ENCODE peak calls at places on chromosomes 3 and 15, in nine cellular contexts. One of them, this sample, is unnamed.

GRCh38 chr15:91948001-91948608 is 94.6 kb downstream of the SLCO3A1 start:
- DNase-seq in GM20000: no peak
- DNase-seq in mammary epithelial cell: peak; percentile 95
- DNase-seq in endothelial cell of umbilical vein: no peak
- DNase-seq in AG09309: no peak
- DNase-seq in activated T-cell treated with anti-CD3 and anti-CD28 coated beads for 48 hours: no peak
- DNase-seq in left kidney: peak; percentile 39
- DNase-seq in activated CD8-positive, alpha-beta memory T cell treated with anti-CD3 and anti-CD28 coated beads for 4 hours: no peak
- DNase-seq in fibroblast of the conjunctiva: no peak
- DNase-seq in this sample: peak; percentile 42

GRCh38 chr3:46929324-46929723 is 47.2 kb downstream of the CCDC12 start:
- DNase-seq in GM20000: no peak
- DNase-seq in mammary epithelial cell: no peak
- DNase-seq in endothelial cell of umbilical vein: no peak
- DNase-seq in AG09309: no peak
- DNase-seq in activated T-cell treated with anti-CD3 and anti-CD28 coated beads for 48 hours: no peak
- DNase-seq in left kidney: no peak
- DNase-seq in activated CD8-positive, alpha-beta memory T cell treated with anti-CD3 and anti-CD28 coated beads for 4 hours: no peak
- DNase-seq in fibroblast of the conjunctiva: no peak
- DNase-seq in this sample: peak; percentile 30

GRCh38 chr3:13548696-13549512 is at the start of gene FBLN2:
- DNase-seq in GM20000: peak; percentile 55
- DNase-seq in mammary epithelial cell: no peak
- DNase-seq in endothelial cell of umbilical vein: no peak
- DNase-seq in AG09309: no peak
- DNase-seq in activated T-cell treated with anti-CD3 and anti-CD28 coated beads for 48 hours: peak; percentile 19
- DNase-seq in left kidney: peak; percentile 86
- DNase-seq in activated CD8-positive, alpha-beta memory T cell treated with anti-CD3 and anti-CD28 coated beads for 4 hours: no peak
- DNase-seq in fibroblast of the conjunctiva: no peak
- DNase-seq in this sample: no peak

GRCh38 chr3:99442599-99442998 is 195.8 kb upstream of the COL8A1 start:
- DNase-seq in GM20000: no peak
- DNase-seq in mammary epithelial cell: no peak
- DNase-seq in endothelial cell of umbilical vein: no peak
- DNase-seq in AG09309: no peak
- DNase-seq in activated T-cell treated with anti-CD3 and anti-CD28 coated beads for 48 hours: no peak
- DNase-seq in left kidney: no peak
- DNase-seq in activated CD8-positive, alpha-beta memory T cell treated with anti-CD3 and anti-CD28 coated beads for 4 hours: no peak
- DNase-seq in fibroblast of the conjunctiva: no peak
- DNase-seq in this sample: no peak

GRCh38 chr15:40104296-40104864 is 4.3 kb downstream of the BMF start:
- DNase-seq in GM20000: no peak
- DNase-seq in mammary epithelial cell: no peak
- DNase-seq in endothelial cell of umbilical vein: no peak
- DNase-seq in AG09309: no peak
- DNase-seq in activated T-cell treated with anti-CD3 and anti-CD28 coated beads for 48 hours: no peak
- DNase-seq in left kidney: no peak
- DNase-seq in activated CD8-positive, alpha-beta memory T cell treated with anti-CD3 and anti-CD28 coated beads for 4 hours: no peak
- DNase-seq in fibroblast of the conjunctiva: no peak
- DNase-seq in this sample: no peak

GRCh38 chr3:191566469-191566868 is 105.5 kb downstream of the PYDC2 start:
- DNase-seq in GM20000: no peak
- DNase-seq in mammary epithelial cell: peak; percentile 65
- DNase-seq in endothelial cell of umbilical vein: no peak
- DNase-seq in AG09309: no peak
- DNase-seq in activated T-cell treated with anti-CD3 and anti-CD28 coated beads for 48 hours: no peak
- DNase-seq in left kidney: no peak
- DNase-seq in activated CD8-positive, alpha-beta memory T cell treated with anti-CD3 and anti-CD28 coated beads for 4 hours: no peak
- DNase-seq in fibroblast of the conjunctiva: no peak
- DNase-seq in this sample: no peak

GRCh38 chr3:65030847-65031463 is 343.2 kb upstream of the ADAMTS9 start:
- DNase-seq in GM20000: no peak
- DNase-seq in mammary epithelial cell: peak; percentile 89
- DNase-seq in endothelial cell of umbilical vein: peak; percentile 34
- DNase-seq in AG09309: no peak
- DNase-seq in activated T-cell treated with anti-CD3 and anti-CD28 coated beads for 48 hours: no peak
- DNase-seq in left kidney: peak; percentile 47
- DNase-seq in activated CD8-positive, alpha-beta memory T cell treated with anti-CD3 and anti-CD28 coated beads for 4 hours: no peak
- DNase-seq in fibroblast of the conjunctiva: no peak
- DNase-seq in this sample: no peak

GRCh38 chr15:68126415-68126814 is 72.3 kb downstream of the PIAS1 start:
- DNase-seq in GM20000: no peak
- DNase-seq in mammary epithelial cell: peak; percentile 14
- DNase-seq in endothelial cell of umbilical vein: no peak
- DNase-seq in AG09309: no peak
- DNase-seq in activated T-cell treated with anti-CD3 and anti-CD28 coated beads for 48 hours: no peak
- DNase-seq in left kidney: no peak
- DNase-seq in activated CD8-positive, alpha-beta memory T cell treated with anti-CD3 and anti-CD28 coated beads for 4 hours: no peak
- DNase-seq in fibroblast of the conjunctiva: no peak
- DNase-seq in this sample: no peak

GRCh38 chr3:16381426-16381825 is 116.4 kb downstream of the OXNAD1 start:
- DNase-seq in GM20000: no peak
- DNase-seq in mammary epithelial cell: no peak
- DNase-seq in endothelial cell of umbilical vein: no peak
- DNase-seq in AG09309: no peak
- DNase-seq in activated T-cell treated with anti-CD3 and anti-CD28 coated beads for 48 hours: no peak
- DNase-seq in left kidney: no peak
- DNase-seq in activated CD8-positive, alpha-beta memory T cell treated with anti-CD3 and anti-CD28 coated beads for 4 hours: no peak
- DNase-seq in fibroblast of the conjunctiva: no peak
- DNase-seq in this sample: no peak

GRCh38 chr3:181056276-181056675 is 66.7 kb upstream of the DNAJC19 start:
- DNase-seq in GM20000: no peak
- DNase-seq in mammary epithelial cell: no peak
- DNase-seq in endothelial cell of umbilical vein: no peak
- DNase-seq in AG09309: no peak
- DNase-seq in activated T-cell treated with anti-CD3 and anti-CD28 coated beads for 48 hours: no peak
- DNase-seq in left kidney: no peak
- DNase-seq in activated CD8-positive, alpha-beta memory T cell treated with anti-CD3 and anti-CD28 coated beads for 4 hours: no peak
- DNase-seq in fibroblast of the conjunctiva: no peak
- DNase-seq in this sample: no peak

GRCh38 chr3:42698911-42699230 is 3.7 kb downstream of the HHATL start:
- DNase-seq in GM20000: no peak
- DNase-seq in mammary epithelial cell: no peak
- DNase-seq in endothelial cell of umbilical vein: no peak
- DNase-seq in AG09309: no peak
- DNase-seq in activated T-cell treated with anti-CD3 and anti-CD28 coated beads for 48 hours: no peak
- DNase-seq in left kidney: no peak
- DNase-seq in activated CD8-positive, alpha-beta memory T cell treated with anti-CD3 and anti-CD28 coated beads for 4 hours: no peak
- DNase-seq in fibroblast of the conjunctiva: no peak
- DNase-seq in this sample: no peak

GRCh38 chr3:78613366-78614008 is 1154.3 kb downstream of the ROBO1 start:
- DNase-seq in GM20000: no peak
- DNase-seq in mammary epithelial cell: no peak
- DNase-seq in endothelial cell of umbilical vein: no peak
- DNase-seq in AG09309: no peak
- DNase-seq in activated T-cell treated with anti-CD3 and anti-CD28 coated beads for 48 hours: no peak
- DNase-seq in left kidney: no peak
- DNase-seq in activated CD8-positive, alpha-beta memory T cell treated with anti-CD3 and anti-CD28 coated beads for 4 hours: no peak
- DNase-seq in fibroblast of the conjunctiva: no peak
- DNase-seq in this sample: no peak

GRCh38 chr3:48157215-48157840 is 30.9 kb downstream of the CDC25A start:
- DNase-seq in GM20000: no peak
- DNase-seq in mammary epithelial cell: peak; percentile 30
- DNase-seq in endothelial cell of umbilical vein: no peak
- DNase-seq in AG09309: peak; percentile 14
- DNase-seq in activated T-cell treated with anti-CD3 and anti-CD28 coated beads for 48 hours: no peak
- DNase-seq in left kidney: peak; percentile 67
- DNase-seq in activated CD8-positive, alpha-beta memory T cell treated with anti-CD3 and anti-CD28 coated beads for 4 hours: no peak
- DNase-seq in fibroblast of the conjunctiva: no peak
- DNase-seq in this sample: no peak

GRCh38 chr3:71310595-71311319 is 272.8 kb downstream of the FOXP1 start:
- DNase-seq in GM20000: no peak
- DNase-seq in mammary epithelial cell: peak; percentile 31
- DNase-seq in endothelial cell of umbilical vein: no peak
- DNase-seq in AG09309: peak; percentile 44
- DNase-seq in activated T-cell treated with anti-CD3 and anti-CD28 coated beads for 48 hours: no peak
- DNase-seq in left kidney: no peak
- DNase-seq in activated CD8-positive, alpha-beta memory T cell treated with anti-CD3 and anti-CD28 coated beads for 4 hours: no peak
- DNase-seq in fibroblast of the conjunctiva: peak; percentile 42
- DNase-seq in this sample: no peak

GRCh38 chr15:25691544-25692430 is 171.3 kb downstream of the ATP10A start:
- DNase-seq in GM20000: no peak
- DNase-seq in mammary epithelial cell: no peak
- DNase-seq in endothelial cell of umbilical vein: no peak
- DNase-seq in AG09309: no peak
- DNase-seq in activated T-cell treated with anti-CD3 and anti-CD28 coated beads for 48 hours: no peak
- DNase-seq in left kidney: peak; percentile 57
- DNase-seq in activated CD8-positive, alpha-beta memory T cell treated with anti-CD3 and anti-CD28 coated beads for 4 hours: no peak
- DNase-seq in fibroblast of the conjunctiva: no peak
- DNase-seq in this sample: no peak

GRCh38 chr3:48370330-48370708 is 1.7 kb upstream of the FBXW12 start:
- DNase-seq in GM20000: no peak
- DNase-seq in mammary epithelial cell: no peak
- DNase-seq in endothelial cell of umbilical vein: no peak
- DNase-seq in AG09309: no peak
- DNase-seq in activated T-cell treated with anti-CD3 and anti-CD28 coated beads for 48 hours: no peak
- DNase-seq in left kidney: peak; percentile 75
- DNase-seq in activated CD8-positive, alpha-beta memory T cell treated with anti-CD3 and anti-CD28 coated beads for 4 hours: no peak
- DNase-seq in fibroblast of the conjunctiva: no peak
- DNase-seq in this sample: no peak

GRCh38 chr3:126466886-126467610 is 8.6 kb downstream of the ZXDC start:
- DNase-seq in GM20000: no peak
- DNase-seq in mammary epithelial cell: no peak
- DNase-seq in endothelial cell of umbilical vein: no peak
- DNase-seq in AG09309: no peak
- DNase-seq in activated T-cell treated with anti-CD3 and anti-CD28 coated beads for 48 hours: no peak
- DNase-seq in left kidney: no peak
- DNase-seq in activated CD8-positive, alpha-beta memory T cell treated with anti-CD3 and anti-CD28 coated beads for 4 hours: no peak
- DNase-seq in fibroblast of the conjunctiva: no peak
- DNase-seq in this sample: no peak

GRCh38 chr3:60765788-60766187 is 485.5 kb downstream of the FHIT start:
- DNase-seq in GM20000: no peak
- DNase-seq in mammary epithelial cell: no peak
- DNase-seq in endothelial cell of umbilical vein: no peak
- DNase-seq in AG09309: no peak
- DNase-seq in activated T-cell treated with anti-CD3 and anti-CD28 coated beads for 48 hours: no peak
- DNase-seq in left kidney: no peak
- DNase-seq in activated CD8-positive, alpha-beta memory T cell treated with anti-CD3 and anti-CD28 coated beads for 4 hours: no peak
- DNase-seq in fibroblast of the conjunctiva: no peak
- DNase-seq in this sample: no peak

GRCh38 chr3:63967675-63968611 is 55.4 kb downstream of the PSMD6 start:
- DNase-seq in GM20000: peak; percentile 22
- DNase-seq in mammary epithelial cell: peak; percentile 23
- DNase-seq in endothelial cell of umbilical vein: peak; percentile 49
- DNase-seq in AG09309: no peak
- DNase-seq in activated T-cell treated with anti-CD3 and anti-CD28 coated beads for 48 hours: no peak
- DNase-seq in left kidney: peak; percentile 60
- DNase-seq in activated CD8-positive, alpha-beta memory T cell treated with anti-CD3 and anti-CD28 coated beads for 4 hours: no peak
- DNase-seq in fibroblast of the conjunctiva: peak; percentile 26
- DNase-seq in this sample: no peak

GRCh38 chr15:95715919-95716318 is 614.6 kb upstream of the NR2F2 start:
- DNase-seq in GM20000: no peak
- DNase-seq in mammary epithelial cell: no peak
- DNase-seq in endothelial cell of umbilical vein: no peak
- DNase-seq in AG09309: no peak
- DNase-seq in activated T-cell treated with anti-CD3 and anti-CD28 coated beads for 48 hours: no peak
- DNase-seq in left kidney: peak; percentile 96
- DNase-seq in activated CD8-positive, alpha-beta memory T cell treated with anti-CD3 and anti-CD28 coated beads for 4 hours: no peak
- DNase-seq in fibroblast of the conjunctiva: no peak
- DNase-seq in this sample: no peak

GRCh38 chr3:173221010-173221409 is 80.0 kb upstream of the SPATA16 start:
- DNase-seq in GM20000: no peak
- DNase-seq in mammary epithelial cell: peak; percentile 1
- DNase-seq in endothelial cell of umbilical vein: peak; percentile 37
- DNase-seq in AG09309: no peak
- DNase-seq in activated T-cell treated with anti-CD3 and anti-CD28 coated beads for 48 hours: no peak
- DNase-seq in left kidney: no peak
- DNase-seq in activated CD8-positive, alpha-beta memory T cell treated with anti-CD3 and anti-CD28 coated beads for 4 hours: no peak
- DNase-seq in fibroblast of the conjunctiva: no peak
- DNase-seq in this sample: no peak

GRCh38 chr3:29170894-29171582 is 109.8 kb upstream of the RBMS3 start:
- DNase-seq in GM20000: no peak
- DNase-seq in mammary epithelial cell: no peak
- DNase-seq in endothelial cell of umbilical vein: peak; percentile 42
- DNase-seq in AG09309: no peak
- DNase-seq in activated T-cell treated with anti-CD3 and anti-CD28 coated beads for 48 hours: no peak
- DNase-seq in left kidney: peak; percentile 37
- DNase-seq in activated CD8-positive, alpha-beta memory T cell treated with anti-CD3 and anti-CD28 coated beads for 4 hours: no peak
- DNase-seq in fibroblast of the conjunctiva: no peak
- DNase-seq in this sample: no peak

GRCh38 chr15:64247535-64247905 is 84.7 kb upstream of the PPIB start:
- DNase-seq in GM20000: no peak
- DNase-seq in mammary epithelial cell: no peak
- DNase-seq in endothelial cell of umbilical vein: peak; percentile 10
- DNase-seq in AG09309: no peak
- DNase-seq in activated T-cell treated with anti-CD3 and anti-CD28 coated beads for 48 hours: no peak
- DNase-seq in left kidney: no peak
- DNase-seq in activated CD8-positive, alpha-beta memory T cell treated with anti-CD3 and anti-CD28 coated beads for 4 hours: no peak
- DNase-seq in fibroblast of the conjunctiva: no peak
- DNase-seq in this sample: no peak

GRCh38 chr3:88101142-88101541 is 42.1 kb downstream of the ZNF654 start:
- DNase-seq in GM20000: no peak
- DNase-seq in mammary epithelial cell: no peak
- DNase-seq in endothelial cell of umbilical vein: no peak
- DNase-seq in AG09309: no peak
- DNase-seq in activated T-cell treated with anti-CD3 and anti-CD28 coated beads for 48 hours: no peak
- DNase-seq in left kidney: no peak
- DNase-seq in activated CD8-positive, alpha-beta memory T cell treated with anti-CD3 and anti-CD28 coated beads for 4 hours: no peak
- DNase-seq in fibroblast of the conjunctiva: no peak
- DNase-seq in this sample: no peak

GRCh38 chr15:88476635-88477038 is 9.1 kb downstream of the MRPS11 start:
- DNase-seq in GM20000: peak; percentile 49
- DNase-seq in mammary epithelial cell: no peak
- DNase-seq in endothelial cell of umbilical vein: peak; percentile 41
- DNase-seq in AG09309: no peak
- DNase-seq in activated T-cell treated with anti-CD3 and anti-CD28 coated beads for 48 hours: no peak
- DNase-seq in left kidney: peak; percentile 59
- DNase-seq in activated CD8-positive, alpha-beta memory T cell treated with anti-CD3 and anti-CD28 coated beads for 4 hours: no peak
- DNase-seq in fibroblast of the conjunctiva: peak; percentile 36
- DNase-seq in this sample: no peak

GRCh38 chr3:58471025-58471887 is 20.6 kb upstream of the KCTD6 start:
- DNase-seq in GM20000: peak; percentile 34
- DNase-seq in mammary epithelial cell: peak; percentile 90
- DNase-seq in endothelial cell of umbilical vein: peak; percentile 49
- DNase-seq in AG09309: peak; percentile 74
- DNase-seq in activated T-cell treated with anti-CD3 and anti-CD28 coated beads for 48 hours: peak; percentile 48
- DNase-seq in left kidney: peak; percentile 89
- DNase-seq in activated CD8-positive, alpha-beta memory T cell treated with anti-CD3 and anti-CD28 coated beads for 4 hours: no peak
- DNase-seq in fibroblast of the conjunctiva: peak; percentile 68
- DNase-seq in this sample: peak; percentile 82

GRCh38 chr3:158330820-158331219 is 220.9 kb downstream of the RSRC1 start:
- DNase-seq in GM20000: no peak
- DNase-seq in mammary epithelial cell: peak; percentile 54
- DNase-seq in endothelial cell of umbilical vein: no peak
- DNase-seq in AG09309: no peak
- DNase-seq in activated T-cell treated with anti-CD3 and anti-CD28 coated beads for 48 hours: no peak
- DNase-seq in left kidney: peak; percentile 11
- DNase-seq in activated CD8-positive, alpha-beta memory T cell treated with anti-CD3 and anti-CD28 coated beads for 4 hours: no peak
- DNase-seq in fibroblast of the conjunctiva: no peak
- DNase-seq in this sample: no peak

GRCh38 chr3:196159952-196160804 is 51.0 kb downstream of the ZDHHC19 start:
- DNase-seq in GM20000: peak; percentile 88
- DNase-seq in mammary epithelial cell: peak; percentile 48
- DNase-seq in endothelial cell of umbilical vein: peak; percentile 34
- DNase-seq in AG09309: peak; percentile 58
- DNase-seq in activated T-cell treated with anti-CD3 and anti-CD28 coated beads for 48 hours: no peak
- DNase-seq in left kidney: peak; percentile 74
- DNase-seq in activated CD8-positive, alpha-beta memory T cell treated with anti-CD3 and anti-CD28 coated beads for 4 hours: no peak
- DNase-seq in fibroblast of the conjunctiva: peak; percentile 42
- DNase-seq in this sample: no peak

GRCh38 chr3:165768680-165769079 is 68.5 kb downstream of the BCHE start:
- DNase-seq in GM20000: no peak
- DNase-seq in mammary epithelial cell: no peak
- DNase-seq in endothelial cell of umbilical vein: no peak
- DNase-seq in AG09309: no peak
- DNase-seq in activated T-cell treated with anti-CD3 and anti-CD28 coated beads for 48 hours: no peak
- DNase-seq in left kidney: no peak
- DNase-seq in activated CD8-positive, alpha-beta memory T cell treated with anti-CD3 and anti-CD28 coated beads for 4 hours: no peak
- DNase-seq in fibroblast of the conjunctiva: no peak
- DNase-seq in this sample: no peak

GRCh38 chr3:172157566-172158258 is 118.3 kb downstream of the FNDC3B start:
- DNase-seq in GM20000: no peak
- DNase-seq in mammary epithelial cell: no peak
- DNase-seq in endothelial cell of umbilical vein: no peak
- DNase-seq in AG09309: no peak
- DNase-seq in activated T-cell treated with anti-CD3 and anti-CD28 coated beads for 48 hours: no peak
- DNase-seq in left kidney: no peak
- DNase-seq in activated CD8-positive, alpha-beta memory T cell treated with anti-CD3 and anti-CD28 coated beads for 4 hours: no peak
- DNase-seq in fibroblast of the conjunctiva: no peak
- DNase-seq in this sample: no peak

GRCh38 chr15:80099246-80099645 is 39.8 kb downstream of the ZFAND6 start:
- DNase-seq in GM20000: peak; percentile 10
- DNase-seq in mammary epithelial cell: no peak
- DNase-seq in endothelial cell of umbilical vein: no peak
- DNase-seq in AG09309: no peak
- DNase-seq in activated T-cell treated with anti-CD3 and anti-CD28 coated beads for 48 hours: no peak
- DNase-seq in left kidney: no peak
- DNase-seq in activated CD8-positive, alpha-beta memory T cell treated with anti-CD3 and anti-CD28 coated beads for 4 hours: no peak
- DNase-seq in fibroblast of the conjunctiva: no peak
- DNase-seq in this sample: no peak